ENCODE peak calls at places on chromosomes 5 and 9, in five cellular contexts. One of them, this sample, is unnamed.

GRCh38 chr9:115127191-115127817 is 9.3 kb upstream of the TNC start:
- DNase-seq in heart left ventricle: no peak
- DNase-seq in HCT116: no peak
- DNase-seq in adrenal gland: no peak
- DNase-seq in Peyer's patch: no peak
- DNase-seq in this sample: no peak

GRCh38 chr9:130268521-130269131 is 3.1 kb downstream of the HMCN2 start:
- DNase-seq in HCT116: no peak
- DNase-seq in Peyer's patch: peak
- DNase-seq in heart left ventricle: no peak
- DNase-seq in adrenal gland: no peak
- DNase-seq in this sample: no peak

GRCh38 chr5:107092695-107093094 is 578.0 kb downstream of the EFNA5 start:
- DNase-seq in heart left ventricle: no peak
- DNase-seq in Peyer's patch: no peak
- DNase-seq in HCT116: no peak
- DNase-seq in adrenal gland: no peak
- DNase-seq in this sample: peak

GRCh38 chr9:100595391-100596199 is 17.7 kb downstream of the CAVIN4 start:
- DNase-seq in adrenal gland: no peak
- DNase-seq in heart left ventricle: no peak
- DNase-seq in Peyer's patch: peak
- DNase-seq in HCT116: peak
- DNase-seq in this sample: peak

GRCh38 chr9:137760426-137760825 is 117.2 kb upstream of the CACNA1B start:
- DNase-seq in HCT116: no peak
- DNase-seq in Peyer's patch: peak
- DNase-seq in heart left ventricle: no peak
- DNase-seq in adrenal gland: peak
- DNase-seq in this sample: no peak

GRCh38 chr5:107968465-107968864 is 297.7 kb upstream of the EFNA5 start:
- DNase-seq in HCT116: no peak
- DNase-seq in Peyer's patch: no peak
- DNase-seq in adrenal gland: no peak
- DNase-seq in heart left ventricle: no peak
- DNase-seq in this sample: no peak

GRCh38 chr5:177473461-177473991 is at the start of gene DBN1:
- DNase-seq in heart left ventricle: no peak
- DNase-seq in HCT116: no peak
- DNase-seq in adrenal gland: no peak
- DNase-seq in Peyer's patch: no peak
- DNase-seq in this sample: peak

GRCh38 chr5:140483055-140483454 is 64.4 kb upstream of the EIF4EBP3 start:
- DNase-seq in HCT116: no peak
- DNase-seq in Peyer's patch: no peak
- DNase-seq in heart left ventricle: no peak
- DNase-seq in adrenal gland: no peak
- DNase-seq in this sample: no peak

GRCh38 chr9:104075801-104076753 is 18.0 kb upstream of the SMC2 start:
- DNase-seq in HCT116: no peak
- DNase-seq in heart left ventricle: no peak
- DNase-seq in Peyer's patch: no peak
- DNase-seq in adrenal gland: no peak
- DNase-seq in this sample: no peak

GRCh38 chr5:122896598-122897282 is 51.3 kb downstream of the SNX24 start:
- DNase-seq in Peyer's patch: no peak
- DNase-seq in adrenal gland: no peak
- DNase-seq in heart left ventricle: no peak
- DNase-seq in HCT116: peak
- DNase-seq in this sample: no peak

GRCh38 chr9:127316586-127317383 is 52.2 kb downstream of the GARNL3 start:
- DNase-seq in HCT116: no peak
- DNase-seq in Peyer's patch: no peak
- DNase-seq in adrenal gland: no peak
- DNase-seq in heart left ventricle: no peak
- DNase-seq in this sample: peak

GRCh38 chr5:74673011-74673790 is 11.8 kb upstream of the HEXB start:
- DNase-seq in adrenal gland: no peak
- DNase-seq in Peyer's patch: no peak
- DNase-seq in heart left ventricle: no peak
- DNase-seq in HCT116: peak
- DNase-seq in this sample: no peak

GRCh38 chr5:151238303-151238741 is 14.4 kb upstream of the CCDC69 start:
- DNase-seq in HCT116: no peak
- DNase-seq in adrenal gland: no peak
- DNase-seq in heart left ventricle: peak
- DNase-seq in Peyer's patch: peak
- DNase-seq in this sample: no peak

GRCh38 chr9:110257971-110258370 is 1.7 kb upstream of the TXN start:
- DNase-seq in Peyer's patch: no peak
- DNase-seq in HCT116: no peak
- DNase-seq in heart left ventricle: no peak
- DNase-seq in adrenal gland: no peak
- DNase-seq in this sample: no peak

GRCh38 chr9:110257097-110257955 is 1.0 kb upstream of the TXN start:
- DNase-seq in heart left ventricle: no peak
- DNase-seq in adrenal gland: peak
- DNase-seq in HCT116: no peak
- DNase-seq in Peyer's patch: peak
- DNase-seq in this sample: no peak

GRCh38 chr9:110255417-110256141 is 728 bp downstream of the TXN start:
- DNase-seq in Peyer's patch: peak
- DNase-seq in heart left ventricle: peak
- DNase-seq in HCT116: no peak
- DNase-seq in adrenal gland: peak
- DNase-seq in this sample: peak

GRCh38 chr9:110256142-110256391 is 240 bp downstream of the TXN start:
- DNase-seq in adrenal gland: no peak
- DNase-seq in Peyer's patch: no peak
- DNase-seq in HCT116: no peak
- DNase-seq in heart left ventricle: no peak
- DNase-seq in this sample: peak

GRCh38 chr9:110256392-110257096 is at the start of gene TXN:
- DNase-seq in heart left ventricle: peak
- DNase-seq in adrenal gland: peak
- DNase-seq in Peyer's patch: peak
- DNase-seq in HCT116: peak
- DNase-seq in this sample: peak
- TF ChIP-seq POLR2A in heart left ventricle: peak
- TF ChIP-seq POLR2A in adrenal gland: peak
- TF ChIP-seq POLR2A in Peyer's patch: peak
- TF ChIP-seq POLR2A in HCT116: peak
- TF ChIP-seq POLR2A in this sample: peak

GRCh38 chr9:124392254-124392653 is 23.0 kb downstream of the PSMB7 start:
- DNase-seq in heart left ventricle: peak
- DNase-seq in HCT116: no peak
- DNase-seq in adrenal gland: no peak
- DNase-seq in Peyer's patch: no peak
- DNase-seq in this sample: peak
- TF ChIP-seq POLR2A in heart left ventricle: no peak
- TF ChIP-seq POLR2A in HCT116: no peak
- TF ChIP-seq POLR2A in adrenal gland: no peak
- TF ChIP-seq POLR2A in Peyer's patch: no peak
- TF ChIP-seq POLR2A in this sample: no peak

DNA sequence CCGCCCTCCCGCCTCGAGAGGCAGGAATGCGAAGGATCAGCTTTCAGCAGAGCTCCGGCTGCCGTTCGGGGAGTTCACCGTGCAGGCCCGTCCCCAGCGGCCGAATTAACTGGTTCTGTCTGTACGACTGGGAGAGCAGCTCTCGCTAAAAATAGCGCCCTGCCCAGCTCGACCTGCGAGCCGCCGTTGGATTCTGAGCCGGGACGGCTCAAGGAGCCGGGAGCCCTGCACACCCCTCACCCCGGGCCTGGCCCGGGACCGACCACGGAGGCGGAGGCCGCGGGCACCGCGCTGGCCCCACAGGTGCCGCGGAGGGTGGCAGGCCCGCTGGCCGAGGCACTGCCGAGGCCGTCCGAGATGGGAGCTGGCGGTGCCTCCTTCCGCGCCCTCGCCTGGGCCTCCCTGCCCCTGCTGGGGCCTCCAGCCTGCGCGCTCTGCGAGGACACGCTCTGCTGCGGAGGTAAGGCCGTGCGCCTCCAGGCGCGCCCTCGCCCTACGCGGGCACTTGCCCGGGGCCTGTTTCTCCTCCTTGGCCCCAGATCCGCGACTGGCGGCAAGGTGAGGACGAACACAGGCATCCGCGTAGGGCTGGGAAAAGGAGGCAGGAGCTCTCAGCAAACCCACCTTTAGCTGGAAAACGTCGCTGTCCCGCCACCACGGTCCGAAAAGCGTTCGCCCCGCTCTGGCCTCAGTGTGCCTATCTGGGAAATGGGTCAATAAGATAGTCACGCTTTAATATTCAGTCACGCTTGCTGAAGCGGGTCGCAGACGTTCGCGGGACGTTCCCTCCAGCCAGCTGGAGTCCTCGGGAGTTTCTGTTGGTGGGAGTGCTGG is 53.0 kb upstream of the DAB2IP start:
- DNase-seq in adrenal gland: peak
- DNase-seq in HCT116: peak
- DNase-seq in Peyer's patch: peak
- DNase-seq in heart left ventricle: peak
- DNase-seq in this sample: no peak
- TF ChIP-seq POLR2A in adrenal gland: no peak
- TF ChIP-seq POLR2A in HCT116: no peak
- TF ChIP-seq POLR2A in Peyer's patch: no peak
- TF ChIP-seq POLR2A in heart left ventricle: no peak
- TF ChIP-seq POLR2A in this sample: no peak

DNA sequence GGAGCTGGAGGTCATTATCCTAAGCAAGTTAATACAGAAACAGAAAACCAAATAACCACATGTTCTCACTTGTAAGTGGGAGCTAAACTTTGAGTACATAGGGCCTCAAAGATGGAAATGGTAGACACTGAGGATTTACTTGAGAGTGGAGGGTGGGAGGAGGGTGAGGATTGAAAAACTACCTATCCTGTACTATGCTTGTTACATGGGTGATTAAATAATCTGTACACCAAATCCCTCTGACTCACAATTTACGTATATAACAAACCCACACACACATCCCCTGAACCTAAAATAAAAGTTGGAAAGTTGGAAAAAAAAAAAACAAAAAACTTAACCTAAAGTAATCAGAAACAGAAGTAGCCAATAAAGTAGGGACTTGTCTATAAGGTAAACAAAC is 48.8 kb upstream of the LARP1 start:
- DNase-seq in adrenal gland: no peak
- DNase-seq in heart left ventricle: no peak
- DNase-seq in Peyer's patch: no peak
- DNase-seq in HCT116: no peak
- DNase-seq in this sample: no peak
- TF ChIP-seq POLR2A in adrenal gland: no peak
- TF ChIP-seq POLR2A in heart left ventricle: no peak
- TF ChIP-seq POLR2A in Peyer's patch: no peak
- TF ChIP-seq POLR2A in HCT116: no peak
- TF ChIP-seq POLR2A in this sample: no peak

DNA sequence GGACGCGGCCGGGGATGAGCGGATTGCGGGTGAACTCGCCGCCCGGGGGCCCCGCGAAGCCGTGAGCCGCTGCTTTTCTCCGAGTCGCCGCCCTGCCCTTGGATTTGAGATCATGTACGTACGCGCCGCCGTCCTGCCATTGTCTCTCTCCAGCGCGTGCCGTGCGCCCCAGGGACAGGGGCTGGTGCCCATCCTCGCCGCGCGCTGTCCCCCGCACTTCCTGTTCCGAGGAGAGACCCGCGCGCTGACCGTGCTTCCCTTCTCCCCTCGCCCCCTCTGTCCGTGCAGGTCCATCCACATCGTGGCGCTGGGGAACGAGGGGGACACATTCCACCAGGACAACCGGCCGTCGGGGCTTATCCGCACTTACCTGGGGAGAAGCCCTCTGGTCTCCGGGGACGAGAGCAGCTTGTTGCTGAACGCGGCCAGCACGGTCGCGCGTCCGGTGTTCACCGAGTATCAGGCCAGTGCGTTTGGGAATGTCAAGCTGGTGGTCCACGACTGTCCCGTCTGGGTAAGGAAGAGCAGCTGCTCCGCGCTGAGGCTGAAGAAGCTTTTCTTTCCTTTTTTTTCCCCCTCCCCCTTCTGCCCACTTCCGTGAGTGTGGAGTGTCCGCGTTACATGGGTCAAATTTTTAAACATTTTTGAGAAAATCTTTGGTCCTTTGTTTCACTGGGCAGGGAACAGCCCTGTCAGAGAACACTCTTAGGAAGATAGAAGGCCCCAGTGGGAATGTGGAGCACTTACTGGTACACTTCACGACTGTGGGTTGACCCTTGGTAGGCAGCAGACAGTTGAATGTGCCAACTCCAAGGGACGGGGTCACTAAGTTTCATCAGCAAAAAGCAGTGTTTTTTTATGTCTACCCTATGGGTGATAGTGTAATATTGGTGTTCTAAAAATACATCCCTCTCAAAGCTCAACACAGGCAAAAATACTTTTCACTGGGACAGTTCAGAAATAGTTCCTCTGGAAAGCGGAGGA is 727 bp downstream of the RHOBTB3 start:
- DNase-seq in Peyer's patch: peak
- DNase-seq in adrenal gland: peak
- DNase-seq in HCT116: no peak
- DNase-seq in heart left ventricle: peak
- DNase-seq in this sample: no peak
- TF ChIP-seq POLR2A in Peyer's patch: no peak
- TF ChIP-seq POLR2A in adrenal gland: peak
- TF ChIP-seq POLR2A in HCT116: peak
- TF ChIP-seq POLR2A in heart left ventricle: no peak
- TF ChIP-seq POLR2A in this sample: no peak

GRCh38 chr5:654071-654778 is 38.9 kb downstream of the TPPP start:
- DNase-seq in Peyer's patch: no peak
- DNase-seq in HCT116: no peak
- DNase-seq in heart left ventricle: no peak
- DNase-seq in adrenal gland: no peak
- DNase-seq in this sample: no peak
- TF ChIP-seq POLR2A in Peyer's patch: no peak
- TF ChIP-seq POLR2A in HCT116: no peak
- TF ChIP-seq POLR2A in heart left ventricle: no peak
- TF ChIP-seq POLR2A in adrenal gland: no peak
- TF ChIP-seq POLR2A in this sample: no peak

DNA sequence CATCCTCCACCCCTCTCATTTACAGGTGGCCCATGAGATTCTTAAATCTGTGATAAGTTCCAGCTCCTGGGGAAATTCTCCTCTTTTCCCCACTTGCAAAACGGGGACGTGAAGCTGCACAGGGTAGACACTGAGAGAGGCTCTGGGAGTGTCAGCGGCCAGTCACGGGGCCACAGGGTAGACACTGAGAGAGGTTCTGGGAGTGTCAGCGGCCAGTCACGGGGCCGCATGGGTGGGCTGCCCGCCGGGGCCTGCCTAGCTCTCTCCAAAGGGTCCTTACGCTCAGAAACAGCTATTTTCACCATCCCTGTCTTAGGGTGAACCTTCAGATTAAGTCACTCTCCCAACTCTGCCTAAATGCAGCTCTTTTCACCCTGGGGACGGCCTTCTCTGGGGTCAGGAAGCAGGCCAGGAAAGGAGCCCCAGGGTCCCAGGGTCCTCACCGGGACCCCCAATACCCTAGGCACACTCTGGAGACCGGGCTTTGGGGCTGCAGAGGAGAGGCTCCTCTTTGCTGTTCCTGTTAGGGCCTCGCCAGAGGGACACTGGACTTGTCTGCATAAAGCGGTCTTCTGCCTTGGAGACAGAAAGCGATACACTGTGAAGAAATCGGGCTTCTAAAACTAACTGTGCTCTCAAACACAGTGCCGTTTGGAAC is 1.5 kb downstream of the FAM78A start:
- DNase-seq in HCT116: no peak
- DNase-seq in adrenal gland: no peak
- DNase-seq in heart left ventricle: no peak
- DNase-seq in Peyer's patch: peak
- DNase-seq in this sample: no peak
- TF ChIP-seq POLR2A in HCT116: no peak
- TF ChIP-seq POLR2A in adrenal gland: peak
- TF ChIP-seq POLR2A in heart left ventricle: no peak
- TF ChIP-seq POLR2A in Peyer's patch: no peak
- TF ChIP-seq POLR2A in this sample: no peak

GRCh38 chr9:15764131-15764530 is 211.3 kb downstream of the CCDC171 start:
- DNase-seq in HCT116: no peak
- DNase-seq in heart left ventricle: no peak
- DNase-seq in Peyer's patch: no peak
- DNase-seq in adrenal gland: no peak
- DNase-seq in this sample: no peak
- TF ChIP-seq POLR2A in HCT116: no peak
- TF ChIP-seq POLR2A in heart left ventricle: no peak
- TF ChIP-seq POLR2A in Peyer's patch: no peak
- TF ChIP-seq POLR2A in adrenal gland: no peak
- TF ChIP-seq POLR2A in this sample: no peak